ENCODE peak calls at places on chromosomes 13 and 19, in nine cellular contexts. G is T-helper 17 cell; V is RPMI8226; P is smooth muscle cell of the brain vasculature; N is left ventricle myocardium superior; A is AG09309; I is stimulated activated CD8-positive, alpha-beta memory T cell treated with anti-CD3 and anti-CD28 coated beads, Interleukin-7, amount 100 ng/mL, for 48 hours; X is HFF-Myc; K is naive thymus-derived CD4-positive, alpha-beta T cell. Z is an unnamed sample.

GRCh38 chr19:11046608-11047354 is 42.5 kb upstream of the LDLR start:
- DNase-seq in V (no peak), X (no peak), K (no peak), G (no peak), P (no peak), N (no peak), A (no peak), I (no peak), Z (no peak)

GRCh38 chr19:16698914-16699313 is 20.7 kb upstream of the NWD1 start:
- DNase-seq in K (no peak), N (peak), I (no peak), G (no peak), A (no peak), X (no peak), V (no peak), P (no peak), Z (no peak)

GRCh38 chr19:7257148-7258041 is 36.8 kb downstream of the INSR start:
- DNase-seq in G (no peak), V (no peak), I (no peak), N (no peak), K (no peak), P (no peak), A (no peak), X (peak), Z (no peak)

GRCh38 chr19:18590273-18591272 is 2.0 kb downstream of the REX1BD start:
- DNase-seq in K (no peak), G (no peak), A (no peak), V (no peak), I (no peak), N (peak), P (no peak), X (no peak), Z (peak)

GRCh38 chr13:44470623-44471562 is 97.3 kb downstream of the SERP2 start:
- DNase-seq in I (no peak), X (no peak), N (no peak), G (no peak), A (no peak), K (no peak), V (peak), P (no peak), Z (peak)

GRCh38 chr19:6564393-6564792 is 26.6 kb downstream of the CD70 start:
- DNase-seq in K (no peak), N (no peak), V (peak), A (no peak), P (no peak), X (no peak), I (no peak), G (no peak), Z (no peak)

GRCh38 chr13:101706651-101707050 is 254.2 kb downstream of the ITGBL1 start:
- DNase-seq in V (no peak), P (peak), G (no peak), I (peak), N (no peak), X (peak), A (peak), K (no peak), Z (peak)

GRCh38 chr19:51572415-51572814 is 1.3 kb downstream of the ZNF175 start:
- DNase-seq in K (no peak), N (no peak), A (no peak), G (no peak), P (no peak), X (no peak), I (no peak), V (peak), Z (no peak)

GRCh38 chr19:18049390-18049789 is 37.3 kb downstream of the IL12RB1 start:
- DNase-seq in G (no peak), K (no peak), V (no peak), A (no peak), N (peak), I (no peak), P (peak), X (no peak), Z (no peak)

GRCh38 chr13:26735677-26736076 is 24.9 kb downstream of the GPR12 start:
- DNase-seq in A (no peak), X (no peak), G (no peak), N (no peak), K (no peak), I (no peak), P (no peak), V (no peak), Z (no peak)

GRCh38 chr13:110650436-110650835 is 35.1 kb downstream of the NAXD start:
- DNase-seq in P (no peak), V (no peak), N (no peak), X (no peak), I (no peak), K (no peak), G (no peak), A (no peak), Z (no peak)

GRCh38 chr13:44174769-44175425 is 198.7 kb upstream of the SERP2 start:
- DNase-seq in P (no peak), G (no peak), I (no peak), A (no peak), X (no peak), V (peak), N (no peak), K (no peak), Z (no peak)

GRCh38 chr13:35808846-35809245 is 322.3 kb downstream of the DCLK1 start:
- DNase-seq in A (no peak), V (no peak), K (no peak), I (no peak), P (no peak), N (no peak), X (no peak), G (no peak), Z (no peak)

GRCh38 chr13:23771966-23772365 is 117.2 kb downstream of the MIPEP start:
- DNase-seq in K (no peak), N (no peak), V (no peak), A (no peak), I (no peak), G (no peak), P (no peak), X (no peak), Z (no peak)

GRCh38 chr19:46634045-46634655 is 1.9 kb downstream of the GNG8 start:
- DNase-seq in K (peak), X (peak), I (peak), G (peak), P (no peak), V (peak), N (peak), A (no peak), Z (peak)

GRCh38 chr13:110485604-110486003 is 75.9 kb downstream of the RAB20 start:
- DNase-seq in K (no peak), G (no peak), P (no peak), I (no peak), A (no peak), X (no peak), V (no peak), N (no peak), Z (peak)

GRCh38 chr13:30698488-30699005 is 36.8 kb upstream of the ALOX5AP start:
- DNase-seq in G (no peak), V (no peak), P (no peak), I (no peak), K (no peak), X (no peak), A (no peak), N (no peak), Z (no peak)